ENCODE peak calls at places on chromosomes 16 and 17, in four cellular contexts. T is GM12878, Y is HepG2, M is K562. D is an unnamed sample.
A peak's percentile ranks its signal among the peaks of the same experiment; 100 is the strongest.

GRCh38 chr17:75783803-75784472 is 668 bp upstream of the UNK start:
- DNase-seq in Y (no peak), T (no peak), M (no peak), D (no peak)

GRCh38 chr17:70702683-70703255 is 533.4 kb downstream of the KCNJ2 start:
- DNase-seq in T (no peak), M (no peak), Y (no peak), D (no peak)

GRCh38 chr17:45363498-45363897 is 46.7 kb upstream of the MAP3K14 start:
- DNase-seq in T (no peak), Y (no peak), M (no peak), D (peak; percentile 2)

GRCh38 chr16:15932939-15933338 is 16.5 kb upstream of the ABCC1 start:
- DNase-seq in Y (no peak), T (no peak), M (no peak), D (no peak)

GRCh38 chr16:52597772-52598483 is 51.0 kb upstream of the TOX3 start:
- DNase-seq in Y (peak; percentile 99), T (no peak), M (no peak), D (no peak)

GRCh38 chr16:1152651-1153259 is at the start of gene CACNA1H:
- DNase-seq in Y (no peak), M (peak; percentile 95), T (no peak), D (peak; percentile 88)

GRCh38 chr17:31803494-31804213 is 55.4 kb downstream of the COPRS start:
- DNase-seq in T (no peak), Y (peak; percentile 98), M (no peak), D (no peak)

GRCh38 chr17:10585529-10585928 is 36.1 kb upstream of the MYH2 start:
- DNase-seq in T (no peak), M (peak; percentile 5), Y (no peak), D (no peak)

GRCh38 chr16:1082952-1083675 is 10.6 kb downstream of the SSTR5 start:
- DNase-seq in M (no peak), T (no peak), Y (peak; percentile 49), D (no peak)

GRCh38 chr16:87970206-87970605 is 19.0 kb downstream of the BANP start:
- DNase-seq in T (no peak), Y (no peak), M (no peak), D (no peak)

GRCh38 chr17:47718634-47719405 is 14.2 kb upstream of the TBX21 start:
- DNase-seq in T (no peak), M (no peak), Y (no peak), D (no peak)

GRCh38 chr17:47721725-47722124 is 11.3 kb upstream of the TBX21 start:
- DNase-seq in M (no peak), T (no peak), Y (no peak), D (no peak)

GRCh38 chr17:47720196-47720595 is 12.8 kb upstream of the TBX21 start:
- DNase-seq in T (no peak), Y (no peak), M (no peak), D (no peak)

GRCh38 chr17:47719411-47720152 is 13.5 kb upstream of the TBX21 start:
- DNase-seq in T (no peak), M (peak; percentile 38), Y (no peak), D (no peak)

GRCh38 chr17:47720754-47721533 is 12.1 kb upstream of the TBX21 start:
- DNase-seq in Y (no peak), M (no peak), T (no peak), D (peak; percentile 25)
- TF ChIP-seq FOXK2 in Y (no peak), M (no peak), T (no peak), D (no peak)

GRCh38 chr17:71727723-71728122 is 393.1 kb upstream of the SOX9 start:
- DNase-seq in Y (no peak), T (no peak), M (no peak), D (no peak)

GRCh38 chr17:71724339-71724738 is 396.5 kb upstream of the SOX9 start:
- DNase-seq in Y (no peak), T (no peak), M (no peak), D (no peak)

GRCh38 chr17:71727292-71727691 is 393.5 kb upstream of the SOX9 start:
- DNase-seq in M (no peak), Y (no peak), T (no peak), D (no peak)

GRCh38 chr17:71726320-71726719 is 394.5 kb upstream of the SOX9 start:
- DNase-seq in T (no peak), M (no peak), Y (no peak), D (no peak)
- TF ChIP-seq TARDBP in T (no peak), M (no peak), Y (no peak), D (no peak)

GRCh38 chr17:66715745-66716156 is 119.2 kb upstream of the CACNG5 start:
- DNase-seq in Y (peak; percentile 69), M (peak; percentile 62), T (peak; percentile 53), D (peak; percentile 75)
- TF ChIP-seq FOXK2 in Y (no peak), M (no peak), T (no peak), D (no peak)

DNA sequence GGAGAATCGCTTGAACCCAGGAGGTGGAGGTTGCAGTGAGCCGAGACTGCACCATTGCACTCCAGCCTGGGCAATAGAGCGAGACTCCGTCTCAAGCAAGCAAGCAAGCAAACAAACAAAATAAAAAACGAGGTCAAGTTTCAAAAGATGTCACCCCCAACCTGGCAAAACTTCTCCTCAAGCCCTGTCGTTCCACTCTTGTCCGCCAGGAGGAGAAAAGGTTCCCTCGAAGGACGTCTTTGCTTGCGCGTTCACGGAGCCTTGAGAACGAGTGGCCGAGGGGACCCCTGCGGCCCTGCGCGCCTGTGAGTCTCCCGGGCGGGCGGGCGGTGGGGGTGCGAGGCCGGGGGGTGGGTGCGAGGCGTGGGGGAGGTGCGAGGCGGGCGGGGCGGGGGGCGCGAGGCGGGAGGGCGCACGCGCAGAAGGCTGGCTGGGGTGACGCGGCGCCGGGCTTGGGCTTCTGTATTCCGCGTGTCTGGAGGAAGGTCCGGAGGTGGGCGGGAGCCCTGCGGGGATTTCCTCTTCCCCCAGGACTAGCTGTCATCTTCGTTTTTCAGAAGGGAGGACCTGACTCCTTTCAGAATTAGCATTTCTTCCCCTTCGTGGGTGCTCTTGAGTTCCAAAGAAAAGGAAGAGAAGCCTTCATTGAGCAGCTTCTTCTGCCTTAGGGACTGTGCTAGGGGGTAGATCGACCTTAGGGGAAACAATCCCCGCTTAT is 3.7 kb downstream of the SLC52A1 start:
- DNase-seq in T (peak; percentile 55), M (peak; percentile 79), Y (peak; percentile 50), D (peak; percentile 84)
- TF ChIP-seq TARDBP in T (no peak), M (no peak), Y (no peak), D (no peak)

DNA sequence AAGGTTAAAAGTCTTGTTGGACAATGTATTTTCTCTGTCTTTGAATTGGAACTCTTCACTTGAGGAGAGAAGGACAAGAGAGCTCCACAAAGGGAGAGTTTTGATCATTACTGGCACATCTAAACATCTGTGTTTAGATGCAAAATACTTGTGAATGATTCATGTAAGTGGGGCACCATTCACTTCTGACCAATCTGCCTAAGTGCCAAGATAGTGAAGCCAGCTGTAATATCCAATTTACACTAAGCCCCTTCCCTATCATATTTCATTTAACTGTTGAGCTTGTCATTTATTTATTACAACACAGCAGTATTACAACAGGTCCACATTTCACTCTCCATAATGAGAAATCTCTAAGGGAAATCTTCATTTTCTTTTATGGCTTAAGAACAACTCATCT is 832.3 kb upstream of the GOT2 start:
- DNase-seq in T (no peak), M (no peak), Y (no peak), D (no peak)
- TF ChIP-seq FOXK2 in T (no peak), M (no peak), Y (no peak), D (no peak)

GRCh38 chr17:78289004-78289403 is 57.6 kb downstream of the TMEM235 start:
- DNase-seq in T (no peak), M (no peak), Y (no peak), D (no peak)

GRCh38 chr17:78279360-78279990 is 48.0 kb downstream of the TMEM235 start:
- DNase-seq in M (no peak), T (no peak), Y (no peak), D (no peak)

GRCh38 chr17:78281249-78281865 is 49.9 kb downstream of the TMEM235 start:
- DNase-seq in M (no peak), Y (no peak), T (no peak), D (no peak)

GRCh38 chr17:78289802-78290363 is 58.5 kb downstream of the TMEM235 start:
- DNase-seq in Y (peak; percentile 71), T (peak; percentile 30), M (peak; percentile 76), D (peak; percentile 87)

DNA sequence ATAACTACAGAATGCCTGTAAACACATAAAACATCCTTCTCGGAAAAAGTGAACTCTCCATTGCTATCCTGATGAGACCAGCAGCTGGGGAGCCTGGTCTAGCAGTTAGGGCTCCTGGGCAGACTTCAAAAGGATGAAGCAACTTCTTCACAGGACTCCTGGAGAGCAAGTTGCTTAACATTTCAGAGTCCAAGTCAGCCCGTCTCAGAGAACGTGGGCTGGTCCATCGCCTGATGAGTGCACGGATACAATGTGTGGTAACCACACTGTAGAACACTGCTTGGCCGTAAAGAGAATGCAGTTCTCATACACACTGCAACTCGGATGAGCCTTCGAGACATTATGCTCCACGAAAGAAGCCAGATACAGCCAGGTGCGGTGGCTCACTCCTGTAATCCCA is 52.7 kb downstream of the TMEM235 start:
- DNase-seq in T (no peak), M (no peak), Y (no peak), D (no peak)
- TF ChIP-seq TARDBP in T (no peak), M (no peak), Y (no peak), D (no peak)

DNA sequence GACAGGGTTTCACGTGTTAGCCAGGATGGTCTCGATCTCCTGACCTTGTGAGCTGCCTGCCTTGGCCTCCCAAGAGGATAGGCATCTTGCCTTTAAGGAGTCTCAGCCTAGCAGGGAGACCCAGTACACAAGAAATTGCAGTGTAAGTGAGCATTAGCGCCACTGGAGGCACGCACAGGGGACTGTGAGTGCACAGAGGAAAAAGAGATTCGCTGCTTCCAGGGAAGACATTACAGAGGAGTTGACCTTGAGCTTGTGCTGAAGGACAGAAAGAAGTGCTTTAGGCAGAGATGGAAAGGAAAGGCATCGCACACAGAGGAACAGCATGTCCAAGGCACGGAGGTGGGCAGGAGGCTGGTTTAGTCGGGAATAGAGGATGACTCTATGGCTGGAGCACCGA is 4.8 kb downstream of the CD300LG start:
- DNase-seq in Y (no peak), M (no peak), T (no peak), D (peak; percentile 44)
- TF ChIP-seq FOXK2 in Y (no peak), M (no peak), T (no peak), D (no peak)

GRCh38 chr17:77610518-77610893 is 348.0 kb upstream of the TNRC6C start:
- DNase-seq in T (no peak), Y (no peak), M (no peak), D (no peak)

GRCh38 chr17:77613627-77614026 is 344.9 kb upstream of the TNRC6C start:
- DNase-seq in M (no peak), Y (no peak), T (no peak), D (no peak)

GRCh38 chr17:77610980-77611641 is 347.4 kb upstream of the TNRC6C start:
- DNase-seq in T (no peak), Y (no peak), M (no peak), D (no peak)

GRCh38 chr17:77613181-77613580 is 345.3 kb upstream of the TNRC6C start:
- DNase-seq in Y (no peak), M (no peak), T (no peak), D (no peak)

DNA sequence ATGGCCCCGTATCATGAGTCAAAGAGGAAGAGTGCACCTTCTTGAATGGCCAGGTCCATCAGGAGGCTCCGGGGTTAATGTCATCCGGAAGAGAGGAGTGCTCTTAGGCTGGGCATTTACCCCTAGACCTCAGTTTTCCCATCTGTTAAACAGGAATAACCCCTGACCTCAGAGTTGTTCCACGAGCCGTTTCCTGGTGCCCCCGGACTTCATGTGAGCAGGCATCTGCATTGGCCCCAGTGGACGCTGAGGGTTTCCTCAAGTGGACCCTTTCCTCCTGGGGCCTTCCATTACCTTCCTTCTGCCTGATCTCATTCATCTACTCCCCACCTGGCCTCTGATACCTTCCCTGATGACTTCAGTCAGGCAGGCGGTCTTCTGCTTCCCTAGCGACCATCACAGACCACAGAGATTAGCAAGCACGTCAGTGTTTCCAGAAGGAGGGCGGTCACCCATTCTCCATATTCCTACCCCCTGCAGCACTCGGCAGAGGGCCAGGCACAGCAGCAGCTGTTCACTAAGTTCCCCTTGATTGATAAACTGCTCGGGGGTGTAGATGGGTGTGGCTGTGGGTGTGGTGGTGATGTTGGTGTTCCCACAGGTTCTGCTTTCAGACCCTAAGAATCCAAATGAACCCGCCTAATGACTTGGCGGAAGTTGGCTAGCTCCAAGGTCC is 346.6 kb upstream of the TNRC6C start:
- DNase-seq in T (no peak), M (no peak), Y (no peak), D (no peak)
- TF ChIP-seq TARDBP in T (no peak), M (no peak), Y (no peak), D (no peak)

D was measured in HEK293T.